ENCODE peak calls at places on chromosomes 16 and 17, in ten cellular contexts. E, S, D, M, L, N, F, V, O and A are unnamed samples.

GRCh38 chr17:63698886-63699637 is 863 bp downstream of the LIMD2 start:
- DNase-seq in E (peak), S (peak), D (no peak), M (no peak), L (no peak), N (peak), F (peak), V (peak), O (no peak), A (no peak)

GRCh38 chr17:45940826-45941225 is 46.5 kb downstream of the MAPT start:
- DNase-seq in E (no peak), S (no peak), D (no peak), M (no peak), L (no peak), N (peak), F (no peak), V (no peak), O (peak), A (peak)

GRCh38 chr17:61416211-61416539 is 16.5 kb downstream of the TBX2 start:
- DNase-seq in E (no peak), S (no peak), D (no peak), M (no peak), L (no peak), N (no peak), F (no peak), V (no peak), O (no peak), A (no peak)

GRCh38 chr17:77151236-77151635 is 10.5 kb downstream of the SEC14L1 start:
- DNase-seq in E (no peak), S (no peak), D (no peak), M (no peak), L (no peak), N (no peak), F (no peak), V (no peak), O (no peak), A (peak)

GRCh38 chr17:11144358-11145233 is 96.4 kb upstream of the SHISA6 start:
- DNase-seq in E (no peak), S (peak), D (no peak), M (peak), L (no peak), N (peak), F (peak), V (no peak), O (peak), A (peak)

GRCh38 chr16:47778106-47778803 is 317.1 kb downstream of the PHKB start:
- DNase-seq in E (no peak), S (no peak), D (no peak), M (no peak), L (no peak), N (peak), F (no peak), V (no peak), O (no peak), A (no peak)

GRCh38 chr17:67479119-67479517 is 102.0 kb downstream of the PITPNC1 start:
- DNase-seq in E (no peak), S (no peak), D (no peak), M (no peak), L (no peak), N (no peak), F (no peak), V (no peak), O (no peak), A (no peak)

GRCh38 chr16:87323727-87324410 is 6.7 kb upstream of the C16orf95 start:
- DNase-seq in E (no peak), S (no peak), D (no peak), M (no peak), L (no peak), N (no peak), F (peak), V (no peak), O (no peak), A (no peak)

GRCh38 chr16:86199871-86200700 is 301.1 kb downstream of the IRF8 start:
- DNase-seq in E (no peak), S (no peak), D (no peak), M (no peak), L (no peak), N (no peak), F (no peak), V (no peak), O (no peak), A (no peak)

GRCh38 chr16:82194076-82194475 is 24.1 kb upstream of the MPHOSPH6 start:
- DNase-seq in E (no peak), S (no peak), D (no peak), M (no peak), L (no peak), N (no peak), F (no peak), V (no peak), O (no peak), A (no peak)

GRCh38 chr17:68033636-68034451 is 1.7 kb upstream of the KPNA2 start:
- DNase-seq in E (no peak), S (no peak), D (no peak), M (peak), L (peak), N (peak), F (peak), V (no peak), O (no peak), A (peak)

GRCh38 chr17:64732336-64733006 is 70.4 kb upstream of the SMURF2 start:
- DNase-seq in E (no peak), S (no peak), D (peak), M (peak), L (no peak), N (peak), F (no peak), V (no peak), O (no peak), A (no peak)

GRCh38 chr16:53991181-53992056 is 287.5 kb downstream of the FTO start:
- DNase-seq in E (no peak), S (peak), D (no peak), M (no peak), L (no peak), N (peak), F (peak), V (no peak), O (no peak), A (peak)

GRCh38 chr17:1043601-1044251 is 46.8 kb downstream of the TIMM22 start:
- DNase-seq in E (no peak), S (no peak), D (no peak), M (no peak), L (peak), N (peak), F (peak), V (no peak), O (no peak), A (no peak)

GRCh38 chr16:67924140-67924906 is 7.3 kb downstream of the CTRL start:
- DNase-seq in E (no peak), S (no peak), D (no peak), M (no peak), L (no peak), N (no peak), F (no peak), V (no peak), O (no peak), A (no peak)

GRCh38 chr16:77304134-77304533 is 104.9 kb downstream of the SYCE1L start:
- DNase-seq in E (no peak), S (no peak), D (no peak), M (no peak), L (no peak), N (no peak), F (no peak), V (no peak), O (no peak), A (no peak)

GRCh38 chr16:86020971-86021370 is 122.0 kb downstream of the IRF8 start:
- DNase-seq in E (no peak), S (no peak), D (no peak), M (no peak), L (no peak), N (no peak), F (no peak), V (no peak), O (no peak), A (no peak)

GRCh38 chr16:66511615-66512500 is 38.1 kb downstream of the TK2 start:
- DNase-seq in E (no peak), S (no peak), D (no peak), M (peak), L (no peak), N (peak), F (no peak), V (no peak), O (no peak), A (peak)

GRCh38 chr17:81710514-81711308 is 1.4 kb upstream of the SLC25A10 start:
- DNase-seq in E (no peak), S (peak), D (no peak), M (no peak), L (no peak), N (peak), F (peak), V (no peak), O (no peak), A (no peak)

GRCh38 chr17:83086907-83087787 is 7.7 kb downstream of the METRNL start:
- DNase-seq in E (no peak), S (no peak), D (no peak), M (no peak), L (no peak), N (no peak), F (no peak), V (no peak), O (no peak), A (no peak)

GRCh38 chr17:72353502-72353901 is 232.7 kb downstream of the SOX9 start:
- DNase-seq in E (no peak), S (no peak), D (no peak), M (no peak), L (no peak), N (no peak), F (no peak), V (no peak), O (no peak), A (peak)

GRCh38 chr16:79062336-79062735 is 538.2 kb downstream of the MAF start:
- DNase-seq in E (no peak), S (no peak), D (no peak), M (no peak), L (no peak), N (no peak), F (no peak), V (no peak), O (no peak), A (no peak)

GRCh38 chr17:4786516-4786915 is 352 bp upstream of the VMO1 start:
- DNase-seq in E (no peak), S (no peak), D (no peak), M (no peak), L (no peak), N (peak), F (no peak), V (no peak), O (no peak), A (no peak)

GRCh38 chr17:77478899-77479298 is 338.1 kb downstream of the SEC14L1 start:
- DNase-seq in E (no peak), S (no peak), D (no peak), M (no peak), L (no peak), N (no peak), F (no peak), V (no peak), O (no peak), A (no peak)

GRCh38 chr16:48531011-48531962 is 78.7 kb downstream of the N4BP1 start:
- DNase-seq in E (no peak), S (no peak), D (peak), M (no peak), L (no peak), N (peak), F (peak), V (no peak), O (no peak), A (no peak)

GRCh38 chr16:50509521-50510341 is 38.5 kb upstream of the NKD1 start:
- DNase-seq in E (no peak), S (peak), D (no peak), M (peak), L (peak), N (peak), F (no peak), V (peak), O (peak), A (no peak)

GRCh38 chr17:28634211-28634865 is 10.6 kb downstream of the BLTP2 start:
- DNase-seq in E (no peak), S (no peak), D (no peak), M (no peak), L (no peak), N (no peak), F (no peak), V (no peak), O (no peak), A (no peak)

GRCh38 chr16:89581861-89582563 is 6.5 kb downstream of the CPNE7 start:
- DNase-seq in E (no peak), S (no peak), D (peak), M (peak), L (no peak), N (peak), F (no peak), V (no peak), O (no peak), A (no peak)

GRCh38 chr17:74950207-74950606 is 14.5 kb downstream of the OTOP3 start:
- DNase-seq in E (no peak), S (no peak), D (no peak), M (no peak), L (no peak), N (no peak), F (no peak), V (no peak), O (no peak), A (no peak)

GRCh38 chr17:77933777-77934398 is 24.6 kb upstream of the TNRC6C start:
- DNase-seq in E (no peak), S (no peak), D (no peak), M (no peak), L (no peak), N (no peak), F (peak), V (no peak), O (no peak), A (no peak)

GRCh38 chr17:38729886-38730525 is at the start of gene CISD3:
- DNase-seq in E (peak), S (peak), D (peak), M (peak), L (peak), N (peak), F (peak), V (peak), O (peak), A (peak)

GRCh38 chr17:77456271-77456950 is 315.6 kb downstream of the SEC14L1 start:
- DNase-seq in E (no peak), S (no peak), D (no peak), M (no peak), L (no peak), N (no peak), F (no peak), V (peak), O (no peak), A (no peak)

GRCh38 chr17:7929158-7930029 is at the start of gene KCNAB3:
- DNase-seq in E (no peak), S (no peak), D (peak), M (peak), L (peak), N (peak), F (peak), V (peak), O (peak), A (peak)

GRCh38 chr17:15323147-15323546 is 18.2 kb downstream of the TEKT3 start:
- DNase-seq in E (no peak), S (no peak), D (no peak), M (no peak), L (no peak), N (no peak), F (no peak), V (no peak), O (no peak), A (no peak)